ENCODE peak calls at places on chromosomes 1 and 21, in seven cellular contexts. S is foreskin melanocyte; A is activated T-cell treated with anti-CD3 and anti-CD28 coated beads, Interleukin-2, amount 50 U/mL, for 72 hours; B is heart right ventricle; M is astrocyte of the spinal cord; Z is activated naive CD8-positive, alpha-beta T cell treated with anti-CD3 and anti-CD28 coated beads for 36 hours; L is left cardiac atrium. I is an unnamed sample.

GRCh38 chr1:238485906-238486219 is 595.1 kb upstream of the ZP4 start:
- DNase-seq in S (no peak), A (no peak), B (no peak), M (peak; percentile 46), Z (no peak), L (no peak), I (no peak)

GRCh38 chr1:157505481-157506272 is 46.6 kb downstream of the FCRL5 start:
- DNase-seq in S (peak; percentile 28), A (peak; percentile 44), B (no peak), M (peak; percentile 51), Z (peak; percentile 32), L (no peak), I (no peak)

GRCh38 chr1:60571811-60572210 is 498.2 kb upstream of the C1orf87 start:
- DNase-seq in S (no peak), A (no peak), B (no peak), M (peak; percentile 65), Z (no peak), L (no peak), I (no peak)

GRCh38 chr1:184716158-184716557 is 38.5 kb downstream of the EDEM3 start:
- DNase-seq in S (no peak), A (no peak), B (no peak), M (no peak), Z (no peak), L (no peak), I (no peak)

GRCh38 chr1:77378723-77379533 is 97.1 kb downstream of the AK5 start:
- DNase-seq in S (no peak), A (no peak), B (no peak), M (peak; percentile 92), Z (no peak), L (no peak), I (no peak)

GRCh38 chr1:173202430-173203145 is 4.5 kb downstream of the TNFSF4 start:
- DNase-seq in S (peak; percentile 48), A (peak; percentile 13), B (no peak), M (peak; percentile 91), Z (no peak), L (no peak), I (peak; percentile 35)

GRCh38 chr21:44697811-44698734 is 1.1 kb downstream of the KRTAP10-12 start:
- DNase-seq in S (no peak), A (no peak), B (no peak), M (peak; percentile 5), Z (no peak), L (no peak), I (no peak)

GRCh38 chr1:38183094-38183493 is 136.5 kb upstream of the POU3F1 start:
- DNase-seq in S (no peak), A (no peak), B (no peak), M (peak; percentile 31), Z (no peak), L (no peak), I (no peak)

GRCh38 chr1:232561381-232561780 is 68.6 kb downstream of the SIPA1L2 start:
- DNase-seq in S (no peak), A (no peak), B (no peak), M (no peak), Z (no peak), L (no peak), I (no peak)

GRCh38 chr1:1019122-1019999 is 559 bp upstream of the AGRN start:
- DNase-seq in S (peak; percentile 51), A (peak; percentile 87), B (peak; percentile 88), M (peak; percentile 78), Z (peak; percentile 83), L (peak; percentile 86), I (no peak)

GRCh38 chr1:112296908-112297307 is 99.1 kb upstream of the CTTNBP2NL start:
- DNase-seq in S (no peak), A (no peak), B (no peak), M (no peak), Z (no peak), L (no peak), I (no peak)

I was measured in kidney epithelial cell.